ENCODE peak calls at places on chromosomes 4 and X, in four cellular contexts. D is IMR-90, P is heart left ventricle, V is ovary. Z is an unnamed sample.

GRCh38 chr4:76430519-76431388 is 4.3 kb upstream of the SHROOM3 start:
- DNase-seq in D (peak; percentile 60), P (no peak), V (no peak), Z (peak; percentile 10)

GRCh38 chr4:123667496-123667895 is 270.9 kb downstream of the SPRY1 start:
- DNase-seq in D (peak; percentile 93), P (no peak), V (no peak), Z (no peak)

GRCh38 chr4:113222006-113222405 is 172.6 kb downstream of the ANK2 start:
- DNase-seq in D (peak; percentile 14), P (no peak), V (no peak), Z (no peak)

GRCh38 chr4:143633833-143634232 is 66.6 kb downstream of the FREM3 start:
- DNase-seq in D (no peak), P (no peak), V (no peak), Z (no peak)

GRCh38 chr4:15479089-15479912 is 9.6 kb downstream of the CC2D2A start:
- DNase-seq in D (peak; percentile 89), P (no peak), V (peak; percentile 58), Z (peak; percentile 39)

GRCh38 chr4:95107635-95108034 is 349.9 kb downstream of the BMPR1B start:
- DNase-seq in D (peak; percentile 64), P (no peak), V (no peak), Z (no peak)

GRCh38 chrX:115423091-115423490 is 133.6 kb downstream of the LUZP4 start:
- DNase-seq in D (no peak), P (no peak), V (no peak), Z (no peak)

GRCh38 chr4:189090174-189090814 is 850.4 kb upstream of the FRG1 start:
- DNase-seq in D (peak; percentile 45), P (no peak), V (no peak), Z (no peak)

GRCh38 chrX:3527811-3528210 is 181.4 kb upstream of the MXRA5 start:
- DNase-seq in D (no peak), P (no peak), V (no peak), Z (no peak)

GRCh38 chr4:86927843-86928395 is 6.9 kb upstream of the AFF1 start:
- DNase-seq in D (peak; percentile 99), P (no peak), V (peak; percentile 77), Z (peak; percentile 19)

GRCh38 chrX:103215768-103216085 is 819 bp downstream of the BEX4 start:
- DNase-seq in D (no peak), P (no peak), V (no peak), Z (no peak)

GRCh38 chrX:65300104-65300809 is 234.3 kb downstream of the LAS1L start:
- DNase-seq in D (no peak), P (no peak), V (no peak), Z (no peak)

GRCh38 chr4:3071811-3072210 is 2.5 kb downstream of the HTT-AS start:
- DNase-seq in D (peak; percentile 16), P (no peak), V (no peak), Z (no peak)

GRCh38 chrX:155094468-155095061 is 23.3 kb downstream of the BRCC3 start:
- DNase-seq in D (peak; percentile 21), P (no peak), V (no peak), Z (no peak)

GRCh38 chr4:16853653-16854052 is 44.8 kb downstream of the LDB2 start:
- DNase-seq in D (no peak), P (no peak), V (no peak), Z (no peak)

GRCh38 chrX:134684956-134685355 is 26.7 kb upstream of the PLAC1 start:
- DNase-seq in D (no peak), P (no peak), V (no peak), Z (no peak)

GRCh38 chrX:9378980-9379696 is 85.7 kb upstream of the TBL1X start:
- DNase-seq in D (peak; percentile 52), P (no peak), V (no peak), Z (no peak)

GRCh38 chr4:153241970-153242847 is 38.0 kb downstream of the TRIM2 start:
- DNase-seq in D (peak; percentile 73), P (no peak), V (no peak), Z (no peak)

GRCh38 chr4:19213388-19213787 is 1038.3 kb upstream of the SLIT2 start:
- DNase-seq in D (peak; percentile 54), P (no peak), V (no peak), Z (no peak)

GRCh38 chrX:116239944-116240391 is 69.4 kb downstream of the AGTR2 start:
- DNase-seq in D (no peak), P (no peak), V (no peak), Z (peak; percentile 30)

GRCh38 chr4:152106113-152106763 is 345.4 kb upstream of the GATB start:
- DNase-seq in D (peak; percentile 97), P (no peak), V (peak; percentile 66), Z (no peak)

GRCh38 chrX:70410921-70411320 is 12.2 kb upstream of the GDPD2 start:
- DNase-seq in D (no peak), P (no peak), V (no peak), Z (no peak)

GRCh38 chr4:120801171-120801758 is 121.3 kb downstream of the PRDM5 start:
- DNase-seq in D (peak; percentile 78), P (no peak), V (no peak), Z (no peak)

GRCh38 chr4:53714377-53715140 is 123.3 kb upstream of the LNX1 start:
- DNase-seq in D (peak; percentile 74), P (no peak), V (no peak), Z (peak; percentile 14)

GRCh38 chr4:20412072-20412471 is 160.4 kb downstream of the SLIT2 start:
- DNase-seq in D (no peak), P (no peak), V (no peak), Z (no peak)

GRCh38 chr4:111040904-111041303 is 418.0 kb upstream of the PITX2 start:
- DNase-seq in D (no peak), P (no peak), V (no peak), Z (no peak)

GRCh38 chr4:188550296-188550695 is 411.1 kb downstream of the TRIML1 start:
- DNase-seq in D (peak; percentile 5), P (no peak), V (no peak), Z (no peak)

GRCh38 chrX:53116101-53116500 is 22.2 kb downstream of the KANTR start:
- DNase-seq in D (peak; percentile 61), P (no peak), V (no peak), Z (no peak)

DNA sequence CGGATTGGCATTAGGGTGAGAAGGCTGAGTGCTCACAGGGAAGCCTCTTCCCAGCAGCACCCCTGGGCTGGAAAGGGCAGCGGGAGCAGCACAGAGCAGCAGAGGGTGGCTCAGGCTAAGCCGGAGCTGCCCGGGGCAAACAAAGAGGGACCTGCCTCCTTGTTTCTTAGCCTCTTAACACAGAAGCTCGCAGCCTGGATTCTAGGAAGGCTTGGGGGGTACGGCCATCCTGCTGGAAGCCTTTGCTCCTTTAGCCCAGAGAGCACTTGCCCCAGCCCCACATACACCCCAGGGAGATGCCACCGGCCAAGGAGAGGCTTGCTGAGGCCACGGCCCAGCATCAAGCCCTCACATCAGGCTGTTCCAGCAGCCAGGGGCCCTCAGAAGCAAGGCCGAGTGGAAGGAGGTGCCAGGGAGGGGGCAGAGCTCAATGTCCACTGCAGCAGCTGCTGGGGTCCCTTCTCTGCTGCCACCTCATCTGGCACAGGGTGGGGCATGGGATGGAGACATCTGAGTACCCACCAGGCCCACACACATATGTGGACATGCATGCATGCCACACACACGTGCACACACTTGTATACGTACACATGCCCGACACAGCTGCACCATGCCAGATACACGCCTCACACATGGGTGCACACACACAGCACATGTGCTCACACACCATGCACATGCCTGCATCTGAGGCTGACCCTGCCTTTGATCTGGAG is 20.3 kb upstream of the SPON2 start:
- DNase-seq in D (no peak), P (peak; percentile 64), V (peak; percentile 30), Z (peak; percentile 3)
- TF ChIP-seq POLR2A in D (no peak), P (no peak), V (no peak), Z (no peak)

DNA sequence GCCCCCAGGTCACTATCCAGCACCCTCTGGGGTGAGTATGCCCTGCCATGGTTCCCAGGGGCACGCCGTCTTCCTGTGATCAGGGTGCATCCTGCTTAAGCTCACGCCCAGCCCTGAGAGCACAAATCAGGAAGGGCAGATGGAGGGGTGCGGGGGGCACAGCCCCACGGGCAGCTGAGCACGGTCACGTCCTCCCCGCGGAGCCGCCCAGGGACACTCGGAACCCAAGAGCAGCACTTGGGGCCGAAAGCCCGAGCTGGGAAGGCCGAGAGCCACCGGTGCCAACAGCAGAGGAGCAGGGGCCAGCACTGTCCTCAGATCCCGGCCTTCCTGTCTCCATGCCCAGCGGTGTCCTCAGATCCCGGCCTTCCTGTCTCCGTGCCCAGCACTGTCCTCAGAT is 21.5 kb downstream of the NELFA start:
- DNase-seq in D (no peak), P (no peak), V (no peak), Z (no peak)
- TF ChIP-seq POLR2A in D (no peak), P (no peak), V (no peak), Z (no peak)

DNA sequence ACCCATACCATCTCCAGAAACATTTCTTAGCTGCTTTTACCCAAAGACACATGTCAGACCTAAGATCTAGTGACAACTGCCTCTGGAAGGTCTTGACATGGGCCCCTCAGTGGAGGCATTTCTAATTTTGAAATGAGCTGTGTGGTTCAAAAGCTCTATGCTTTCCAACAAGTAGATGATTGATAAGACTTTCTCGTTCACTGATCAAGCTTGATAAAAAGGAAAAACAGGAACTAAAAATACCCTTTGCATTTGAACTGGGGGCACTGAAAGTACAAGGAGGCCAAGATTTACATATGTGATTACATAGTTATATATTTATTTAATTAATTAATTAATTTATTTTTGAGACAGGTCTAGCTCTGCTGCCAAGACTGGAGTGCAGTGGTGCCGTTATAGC is 61.3 kb upstream of the SCOC start:
- DNase-seq in D (no peak), P (no peak), V (no peak), Z (no peak)
- TF ChIP-seq POLR2A in D (no peak), P (no peak), V (no peak), Z (no peak)

GRCh38 chr4:9594948-9595347 is 150.7 kb downstream of the DEFB131A start:
- DNase-seq in D (no peak), P (no peak), V (no peak), Z (no peak)
- TF ChIP-seq POLR2A in D (no peak), P (no peak), V (no peak), Z (no peak)

GRCh38 chrX:129982300-129983246 is at the start of gene BCORL1:
- DNase-seq in D (peak; percentile 89), P (peak; percentile 93), V (peak; percentile 91), Z (peak; percentile 88)
- TF ChIP-seq POLR2A in D (peak; percentile 78), P (no peak), V (peak; percentile 78), Z (peak; percentile 70)

DNA sequence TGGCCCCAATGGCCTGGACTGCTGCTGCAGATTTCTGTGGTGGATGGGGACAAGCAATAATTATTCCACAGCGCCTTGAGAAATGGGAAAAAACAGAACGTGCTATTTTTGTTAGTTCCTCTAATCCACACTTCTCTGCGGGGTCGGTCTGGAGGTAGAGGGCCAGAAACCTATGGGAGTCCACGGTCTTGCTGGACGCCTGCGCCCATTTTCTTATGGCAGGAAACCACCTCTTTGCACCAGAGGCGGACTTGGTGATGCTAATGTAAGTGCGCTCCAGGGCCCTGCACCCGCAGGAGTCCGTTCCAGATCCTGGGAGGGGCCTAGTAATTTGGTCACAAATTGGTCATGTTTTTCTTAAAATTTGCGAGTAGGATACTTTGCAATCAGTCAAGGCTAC is 25.9 kb upstream of the CLDN24 start:
- DNase-seq in D (no peak), P (no peak), V (no peak), Z (no peak)
- TF ChIP-seq POLR2A in D (no peak), P (no peak), V (no peak), Z (no peak)